ENCODE peak calls at places on chromosome 16, in four cellular contexts. One of them, this sample, is unnamed.

GRCh38 chr16:46713634-46714033 is 24.2 kb downstream of the ORC6 start:
- DNase-seq in substantia nigra: no peak
- DNase-seq in heart left ventricle: no peak
- DNase-seq in coronary artery: no peak
- DNase-seq in this sample: no peak

GRCh38 chr16:61900482-61900881 is 135.8 kb downstream of the CDH8 start:
- DNase-seq in substantia nigra: no peak
- DNase-seq in coronary artery: no peak
- DNase-seq in heart left ventricle: no peak
- DNase-seq in this sample: no peak

GRCh38 chr16:3027983-3028715 is 4.3 kb downstream of the THOC6 start:
- DNase-seq in heart left ventricle: peak; percentile 85
- DNase-seq in coronary artery: no peak
- DNase-seq in substantia nigra: peak; percentile 72
- DNase-seq in this sample: peak; percentile 91

GRCh38 chr16:81695431-81695890 is 83.6 kb upstream of the PLCG2 start:
- DNase-seq in coronary artery: no peak
- DNase-seq in substantia nigra: no peak
- DNase-seq in heart left ventricle: no peak
- DNase-seq in this sample: no peak

GRCh38 chr16:81848306-81848853 is 69.3 kb downstream of the PLCG2 start:
- DNase-seq in substantia nigra: no peak
- DNase-seq in coronary artery: no peak
- DNase-seq in heart left ventricle: no peak
- DNase-seq in this sample: no peak

GRCh38 chr16:85515319-85515745 is 97.8 kb upstream of the GSE1 start:
- DNase-seq in substantia nigra: no peak
- DNase-seq in heart left ventricle: no peak
- DNase-seq in coronary artery: no peak
- DNase-seq in this sample: no peak

GRCh38 chr16:64544859-64545258 is 577.0 kb downstream of the CDH11 start:
- DNase-seq in heart left ventricle: no peak
- DNase-seq in substantia nigra: no peak
- DNase-seq in coronary artery: no peak
- DNase-seq in this sample: no peak

GRCh38 chr16:58481931-58482330 is 18.0 kb upstream of the NDRG4 start:
- DNase-seq in coronary artery: no peak
- DNase-seq in substantia nigra: no peak
- DNase-seq in heart left ventricle: peak; percentile 38
- DNase-seq in this sample: no peak

GRCh38 chr16:81738831-81739496 is 40.1 kb upstream of the PLCG2 start:
- DNase-seq in coronary artery: no peak
- DNase-seq in substantia nigra: peak; percentile 64
- DNase-seq in heart left ventricle: peak; percentile 70
- DNase-seq in this sample: no peak

GRCh38 chr16:75074920-75075687 is 41.5 kb downstream of the LDHD start:
- DNase-seq in heart left ventricle: no peak
- DNase-seq in substantia nigra: no peak
- DNase-seq in coronary artery: no peak
- DNase-seq in this sample: no peak

GRCh38 chr16:85857406-85857805 is 41.6 kb upstream of the IRF8 start:
- DNase-seq in heart left ventricle: no peak
- DNase-seq in coronary artery: no peak
- DNase-seq in substantia nigra: no peak
- DNase-seq in this sample: no peak

GRCh38 chr16:62478903-62479458 is 442.7 kb upstream of the CDH8 start:
- DNase-seq in substantia nigra: no peak
- DNase-seq in heart left ventricle: no peak
- DNase-seq in coronary artery: no peak
- DNase-seq in this sample: no peak

GRCh38 chr16:54194008-54194731 is 92.4 kb downstream of the IRX3 start:
- DNase-seq in substantia nigra: peak; percentile 74
- DNase-seq in heart left ventricle: peak; percentile 91
- DNase-seq in coronary artery: peak; percentile 82
- DNase-seq in this sample: no peak

GRCh38 chr16:22054847-22055590 is 37.3 kb upstream of the VWA3A start:
- DNase-seq in substantia nigra: no peak
- DNase-seq in coronary artery: no peak
- DNase-seq in heart left ventricle: no peak
- DNase-seq in this sample: no peak

This sample was measured in osteocyte.